ENCODE peak calls at places on chromosomes 12 and 14, in eight cellular contexts. J, R, Y, M, V, I, K and T are unnamed samples. For H3K36me3 and H3K4me1, the result is how much of the 10 kb centered on the place peaks cover.

GRCh38 chr14:103561381-103562134 is 899 bp downstream of the BAG5 start:
- DNase-seq in J (no peak), I (no peak), V (no peak), K (peak), M (no peak), Y (peak), R (no peak), T (peak)

GRCh38 chr14:95523818-95524448 is 7.5 kb upstream of the SYNE3 start:
- DNase-seq in M (no peak), J (no peak), I (peak), R (no peak), Y (peak), K (no peak), V (no peak), T (peak)

GRCh38 chr14:51860164-51860835 is at the start of gene GNG2:
- DNase-seq in R (peak), M (peak), J (peak), V (peak), K (peak), I (peak), Y (peak), T (peak)

GRCh38 chr12:77980782-77981181 is 150.1 kb downstream of the NAV3 start:
- DNase-seq in R (no peak), V (no peak), M (no peak), K (no peak), Y (no peak), I (no peak), J (no peak), T (no peak)

GRCh38 chr14:100449225-100449987 is 126.3 kb downstream of the SLC25A47 start:
- DNase-seq in K (no peak), J (no peak), Y (peak), R (no peak), M (no peak), I (no peak), V (no peak), T (no peak)

GRCh38 chr12:6532927-6533652 is 1.2 kb upstream of the GAPDH start:
- DNase-seq in J (peak), V (peak), M (peak), I (peak), R (no peak), K (peak), Y (peak), T (peak)

GRCh38 chr12:126668538-126668937 is 1598.4 kb upstream of the TMEM132C start:
- DNase-seq in J (no peak), I (no peak), M (no peak), Y (no peak), R (no peak), V (no peak), K (no peak), T (no peak)

GRCh38 chr14:51094282-51094821 is 553 bp downstream of the TRIM9 start:
- DNase-seq in J (peak), I (peak), K (no peak), M (peak), V (peak), Y (peak), R (no peak), T (no peak)

GRCh38 chr12:101628669-101629068 is 33.9 kb downstream of the MYBPC1 start:
- DNase-seq in J (no peak), I (no peak), V (no peak), K (no peak), Y (no peak), R (no peak), M (no peak), T (no peak)

GRCh38 chr12:107518868-107519267 is 166.7 kb upstream of the PWP1 start:
- DNase-seq in J (no peak), K (no peak), V (no peak), M (no peak), R (no peak), I (no peak), Y (no peak), T (no peak)

GRCh38 chr14:52166822-52167221 is 98.0 kb upstream of the NID2 start:
- DNase-seq in Y (no peak), J (no peak), R (no peak), V (no peak), K (no peak), M (no peak), I (no peak), T (no peak)

GRCh38 chr12:92457458-92458195 is 245.2 kb upstream of the PLEKHG7 start:
- DNase-seq in M (no peak), I (no peak), V (no peak), R (no peak), K (no peak), Y (no peak), J (no peak), T (no peak)

GRCh38 chr14:61889914-61890351 is 127.7 kb downstream of the SNAPC1 start:
- DNase-seq in J (no peak), V (no peak), K (peak), Y (no peak), I (peak), R (peak), M (no peak), T (peak)

GRCh38 chr14:93317836-93318807 is 14.7 kb downstream of the BTBD7 start:
- DNase-seq in V (no peak), K (no peak), M (no peak), R (no peak), Y (no peak), I (no peak), J (no peak), T (no peak)

GRCh38 chr12:71208053-71208685 is 50.4 kb upstream of the TSPAN8 start:
- DNase-seq in K (no peak), R (no peak), J (no peak), V (no peak), I (no peak), M (no peak), Y (no peak), T (no peak)

GRCh38 chr12:89840162-89840922 is 131.7 kb upstream of the ATP2B1 start:
- DNase-seq in R (no peak), M (no peak), Y (no peak), V (no peak), K (no peak), J (no peak), I (no peak), T (no peak)

GRCh38 chr12:51855586-51856428 is 7.3 kb upstream of the FIGNL2 start:
- DNase-seq in K (no peak), M (no peak), R (no peak), I (no peak), Y (peak), J (no peak), V (no peak), T (no peak)

GRCh38 chr12:56947633-56948535 is 9.5 kb downstream of the RDH16 start:
- DNase-seq in K (no peak), R (no peak), I (no peak), Y (peak), M (no peak), J (no peak), V (no peak), T (no peak)

GRCh38 chr14:55781046-55781445 is 201.0 kb downstream of the KTN1 start:
- DNase-seq in V (no peak), I (no peak), J (no peak), K (no peak), Y (no peak), R (no peak), M (no peak), T (no peak)

GRCh38 chr14:22613091-22613695 is 15.1 kb downstream of the ABHD4 start:
- DNase-seq in K (peak), I (no peak), V (no peak), R (no peak), M (no peak), J (no peak), Y (no peak), T (no peak)

GRCh38 chr14:99463974-99464373 is 16.7 kb downstream of the SETD3 start:
- DNase-seq in K (no peak), R (no peak), V (no peak), M (no peak), I (no peak), Y (no peak), J (no peak), T (no peak)

GRCh38 chr12:114648711-114649110 is 35.3 kb downstream of the TBX3 start:
- DNase-seq in I (no peak), K (no peak), Y (no peak), R (no peak), M (no peak), V (no peak), J (no peak), T (no peak)
- H3K27ac ChIP-seq in I (no peak), K (no peak), Y (no peak), R (no peak), M (no peak), V (no peak), J (no peak), T (no peak)

GRCh38 chr14:104769324-104770071 is 16.6 kb downstream of the SIVA1 start:
- DNase-seq in I (no peak), Y (no peak), M (no peak), K (no peak), J (no peak), V (peak), R (no peak), T (no peak)
- H3K36me3 ChIP-seq in I (under half), Y (under half), M (under half), K (under half), J (under half), V (under half), R (under half), T (half or more)

DNA sequence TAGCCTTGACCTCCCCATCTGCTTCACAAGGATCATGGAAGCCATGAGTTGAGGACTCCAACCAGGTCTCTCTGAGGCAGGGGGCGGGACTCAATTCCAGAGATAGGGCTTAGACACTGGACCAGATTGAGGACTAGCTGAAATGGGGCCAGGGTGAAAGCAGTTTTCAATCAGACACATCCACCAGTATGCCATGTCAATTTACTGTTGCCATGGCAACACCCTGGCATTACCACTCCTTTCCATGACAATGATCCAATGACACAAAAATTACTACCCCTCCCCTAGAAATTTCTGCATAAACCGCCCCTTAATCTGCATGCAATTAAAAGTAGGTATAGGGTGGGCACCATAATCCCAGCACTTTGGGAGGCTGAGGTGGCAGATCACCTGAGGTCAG is 18.6 kb upstream of the DCAF5 start:
- DNase-seq in Y (no peak), M (no peak), K (no peak), R (no peak), J (no peak), I (no peak), V (no peak), T (no peak)
- H3K4me1 ChIP-seq in Y (under half), M (under half), K (under half), R (under half), J (under half), I (under half), V (under half), T (under half)

GRCh38 chr12:47773858-47774580 is 981 bp downstream of the SLC48A1 start:
- DNase-seq in J (no peak), V (no peak), R (no peak), K (no peak), Y (no peak), I (no peak), M (peak), T (no peak)
- H3K27ac ChIP-seq in J (peak), V (no peak), R (no peak), K (peak), Y (no peak), I (peak), M (peak), T (no peak)

DNA sequence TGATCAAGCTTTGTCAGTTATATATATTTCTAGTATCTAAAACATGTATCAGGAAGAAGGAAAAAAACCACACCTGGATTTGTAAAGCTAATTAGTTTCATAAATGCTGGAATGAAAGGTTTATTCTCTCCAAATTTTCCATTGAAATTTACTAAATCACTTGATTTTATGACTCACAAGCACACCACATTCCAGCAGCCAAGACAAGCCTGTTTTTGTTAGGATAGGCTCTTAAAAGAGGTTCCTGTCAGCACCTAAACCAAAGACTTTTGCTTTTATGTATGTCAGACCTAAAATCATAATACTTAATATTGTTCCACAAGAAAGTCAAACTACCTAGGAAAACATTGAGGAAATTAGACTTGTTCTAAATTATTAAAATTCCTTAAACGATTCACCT is 85.3 kb upstream of the PAWR start:
- DNase-seq in J (no peak), V (no peak), K (no peak), Y (no peak), R (no peak), M (no peak), I (no peak), T (no peak)
- H3K36me3 ChIP-seq in J (under half), V (under half), K (under half), Y (half or more), R (under half), M (under half), I (under half), T (under half)

GRCh38 chr12:49014547-49014946 is 4.0 kb downstream of the PRKAG1 start:
- DNase-seq in K (no peak), M (no peak), V (no peak), I (no peak), R (no peak), Y (no peak), J (no peak), T (no peak)
- H3K4me1 ChIP-seq in K (under half), M (under half), V (under half), I (under half), R (under half), Y (under half), J (under half), T (under half)

GRCh38 chr14:81137316-81137715 is 83.4 kb downstream of the GTF2A1 start:
- DNase-seq in M (no peak), J (no peak), V (no peak), R (no peak), K (no peak), Y (no peak), I (no peak), T (no peak)
- H3K27ac ChIP-seq in M (no peak), J (no peak), V (no peak), R (no peak), K (no peak), Y (no peak), I (no peak), T (no peak)